ENCODE peak calls at places on chromosome 17, in five cellular contexts. One of them, this sample, is unnamed.

GRCh38 chr17:17008998-17009397 is 33.3 kb upstream of the MPRIP start:
- DNase-seq in activated CD4-positive, CD25-positive, alpha-beta regulatory T cell: no peak
- DNase-seq in GM06990: no peak
- DNase-seq in AG04450: no peak
- DNase-seq in activated naive CD4-positive, alpha-beta T cell treated with Interleukin-2 at 50 U/mL for 16 hours: no peak
- DNase-seq in this sample: no peak

GRCh38 chr17:36070427-36070826 is 6.4 kb downstream of the CCL18 start:
- DNase-seq in activated CD4-positive, CD25-positive, alpha-beta regulatory T cell: no peak
- DNase-seq in GM06990: no peak
- DNase-seq in AG04450: no peak
- DNase-seq in activated naive CD4-positive, alpha-beta T cell treated with Interleukin-2 at 50 U/mL for 16 hours: no peak
- DNase-seq in this sample: no peak

GRCh38 chr17:39191750-39192510 is 5.5 kb downstream of the CACNB1 start:
- DNase-seq in activated CD4-positive, CD25-positive, alpha-beta regulatory T cell: no peak
- DNase-seq in GM06990: no peak
- DNase-seq in AG04450: no peak
- DNase-seq in activated naive CD4-positive, alpha-beta T cell treated with Interleukin-2 at 50 U/mL for 16 hours: no peak
- DNase-seq in this sample: no peak

GRCh38 chr17:66302761-66303626 is 581 bp downstream of the PRKCA start:
- DNase-seq in activated CD4-positive, CD25-positive, alpha-beta regulatory T cell: no peak
- DNase-seq in GM06990: peak
- DNase-seq in AG04450: no peak
- DNase-seq in activated naive CD4-positive, alpha-beta T cell treated with Interleukin-2 at 50 U/mL for 16 hours: peak
- DNase-seq in this sample: peak

GRCh38 chr17:64459284-64459747 is 10.4 kb downstream of the MILR1 start:
- DNase-seq in activated CD4-positive, CD25-positive, alpha-beta regulatory T cell: no peak
- DNase-seq in GM06990: no peak
- DNase-seq in AG04450: no peak
- DNase-seq in activated naive CD4-positive, alpha-beta T cell treated with Interleukin-2 at 50 U/mL for 16 hours: no peak
- DNase-seq in this sample: no peak

GRCh38 chr17:49515196-49515770 is 20.2 kb downstream of the NGFR start:
- DNase-seq in activated CD4-positive, CD25-positive, alpha-beta regulatory T cell: no peak
- DNase-seq in GM06990: peak
- DNase-seq in AG04450: peak
- DNase-seq in activated naive CD4-positive, alpha-beta T cell treated with Interleukin-2 at 50 U/mL for 16 hours: no peak
- DNase-seq in this sample: peak

GRCh38 chr17:28372203-28372944 is 880 bp downstream of the SARM1 start:
- DNase-seq in activated CD4-positive, CD25-positive, alpha-beta regulatory T cell: no peak
- DNase-seq in GM06990: peak
- DNase-seq in AG04450: no peak
- DNase-seq in activated naive CD4-positive, alpha-beta T cell treated with Interleukin-2 at 50 U/mL for 16 hours: peak
- DNase-seq in this sample: peak

GRCh38 chr17:74245145-74245817 is 28.8 kb upstream of the DNAI2 start:
- DNase-seq in activated CD4-positive, CD25-positive, alpha-beta regulatory T cell: no peak
- DNase-seq in GM06990: no peak
- DNase-seq in AG04450: no peak
- DNase-seq in activated naive CD4-positive, alpha-beta T cell treated with Interleukin-2 at 50 U/mL for 16 hours: no peak
- DNase-seq in this sample: peak

GRCh38 chr17:6610011-6610410 is 30.5 kb downstream of the KIAA0753 start:
- DNase-seq in activated CD4-positive, CD25-positive, alpha-beta regulatory T cell: no peak
- DNase-seq in GM06990: no peak
- DNase-seq in AG04450: no peak
- DNase-seq in activated naive CD4-positive, alpha-beta T cell treated with Interleukin-2 at 50 U/mL for 16 hours: no peak
- DNase-seq in this sample: no peak

GRCh38 chr17:69884361-69884760 is 190.7 kb upstream of the KCNJ16 start:
- DNase-seq in activated CD4-positive, CD25-positive, alpha-beta regulatory T cell: no peak
- DNase-seq in GM06990: no peak
- DNase-seq in AG04450: no peak
- DNase-seq in activated naive CD4-positive, alpha-beta T cell treated with Interleukin-2 at 50 U/mL for 16 hours: no peak
- DNase-seq in this sample: no peak

GRCh38 chr17:75060434-75061054 is 13.5 kb downstream of the KCTD2 start:
- DNase-seq in activated CD4-positive, CD25-positive, alpha-beta regulatory T cell: no peak
- DNase-seq in GM06990: no peak
- DNase-seq in AG04450: no peak
- DNase-seq in activated naive CD4-positive, alpha-beta T cell treated with Interleukin-2 at 50 U/mL for 16 hours: no peak
- DNase-seq in this sample: no peak

GRCh38 chr17:21252875-21253645 is at the start of gene NATD1:
- DNase-seq in activated CD4-positive, CD25-positive, alpha-beta regulatory T cell: peak
- DNase-seq in GM06990: peak
- DNase-seq in AG04450: peak
- DNase-seq in activated naive CD4-positive, alpha-beta T cell treated with Interleukin-2 at 50 U/mL for 16 hours: peak
- DNase-seq in this sample: peak

GRCh38 chr17:74738051-74738996 is 1.3 kb downstream of the RAB37 start:
- DNase-seq in activated CD4-positive, CD25-positive, alpha-beta regulatory T cell: peak
- DNase-seq in GM06990: peak
- DNase-seq in AG04450: no peak
- DNase-seq in activated naive CD4-positive, alpha-beta T cell treated with Interleukin-2 at 50 U/mL for 16 hours: peak
- DNase-seq in this sample: no peak

GRCh38 chr17:31448467-31449077 is 57.1 kb downstream of the RAB11FIP4 start:
- DNase-seq in activated CD4-positive, CD25-positive, alpha-beta regulatory T cell: no peak
- DNase-seq in GM06990: no peak
- DNase-seq in AG04450: peak
- DNase-seq in activated naive CD4-positive, alpha-beta T cell treated with Interleukin-2 at 50 U/mL for 16 hours: no peak
- DNase-seq in this sample: no peak

GRCh38 chr17:9002610-9003354 is 18.5 kb upstream of the NTN1 start:
- DNase-seq in activated CD4-positive, CD25-positive, alpha-beta regulatory T cell: no peak
- DNase-seq in GM06990: no peak
- DNase-seq in AG04450: no peak
- DNase-seq in activated naive CD4-positive, alpha-beta T cell treated with Interleukin-2 at 50 U/mL for 16 hours: peak
- DNase-seq in this sample: peak

GRCh38 chr17:27657620-27658019 is 26.6 kb downstream of the LGALS9 start:
- DNase-seq in activated CD4-positive, CD25-positive, alpha-beta regulatory T cell: no peak
- DNase-seq in GM06990: no peak
- DNase-seq in AG04450: no peak
- DNase-seq in activated naive CD4-positive, alpha-beta T cell treated with Interleukin-2 at 50 U/mL for 16 hours: no peak
- DNase-seq in this sample: peak

GRCh38 chr17:5592382-5592781 is 8.1 kb upstream of the NLRP1 start:
- DNase-seq in activated CD4-positive, CD25-positive, alpha-beta regulatory T cell: no peak
- DNase-seq in GM06990: no peak
- DNase-seq in AG04450: peak
- DNase-seq in activated naive CD4-positive, alpha-beta T cell treated with Interleukin-2 at 50 U/mL for 16 hours: no peak
- DNase-seq in this sample: no peak

GRCh38 chr17:57899391-57899790 is 49.5 kb upstream of the MRPS23 start:
- DNase-seq in activated CD4-positive, CD25-positive, alpha-beta regulatory T cell: no peak
- DNase-seq in GM06990: no peak
- DNase-seq in AG04450: no peak
- DNase-seq in activated naive CD4-positive, alpha-beta T cell treated with Interleukin-2 at 50 U/mL for 16 hours: no peak
- DNase-seq in this sample: no peak

GRCh38 chr17:46002973-46003316 is 3.9 kb downstream of the STH start:
- DNase-seq in activated CD4-positive, CD25-positive, alpha-beta regulatory T cell: no peak
- DNase-seq in GM06990: no peak
- DNase-seq in AG04450: no peak
- DNase-seq in activated naive CD4-positive, alpha-beta T cell treated with Interleukin-2 at 50 U/mL for 16 hours: no peak
- DNase-seq in this sample: no peak

GRCh38 chr17:32310927-32311568 is 30.9 kb downstream of the C17orf75 start:
- DNase-seq in activated CD4-positive, CD25-positive, alpha-beta regulatory T cell: no peak
- DNase-seq in GM06990: no peak
- DNase-seq in AG04450: no peak
- DNase-seq in activated naive CD4-positive, alpha-beta T cell treated with Interleukin-2 at 50 U/mL for 16 hours: no peak
- DNase-seq in this sample: no peak

GRCh38 chr17:14474591-14474990 is 173.7 kb downstream of the HS3ST3B1 start:
- DNase-seq in activated CD4-positive, CD25-positive, alpha-beta regulatory T cell: no peak
- DNase-seq in GM06990: no peak
- DNase-seq in AG04450: no peak
- DNase-seq in activated naive CD4-positive, alpha-beta T cell treated with Interleukin-2 at 50 U/mL for 16 hours: no peak
- DNase-seq in this sample: no peak

GRCh38 chr17:82338858-82339633 is 5.5 kb upstream of the SECTM1 start:
- DNase-seq in activated CD4-positive, CD25-positive, alpha-beta regulatory T cell: no peak
- DNase-seq in GM06990: no peak
- DNase-seq in AG04450: peak
- DNase-seq in activated naive CD4-positive, alpha-beta T cell treated with Interleukin-2 at 50 U/mL for 16 hours: no peak
- DNase-seq in this sample: peak

GRCh38 chr17:9470171-9470570 is 105.4 kb downstream of the STX8 start:
- DNase-seq in activated CD4-positive, CD25-positive, alpha-beta regulatory T cell: no peak
- DNase-seq in GM06990: peak
- DNase-seq in AG04450: no peak
- DNase-seq in activated naive CD4-positive, alpha-beta T cell treated with Interleukin-2 at 50 U/mL for 16 hours: no peak
- DNase-seq in this sample: no peak

GRCh38 chr17:82424001-82424862 is 5.8 kb upstream of the OGFOD3 start:
- DNase-seq in activated CD4-positive, CD25-positive, alpha-beta regulatory T cell: no peak
- DNase-seq in GM06990: no peak
- DNase-seq in AG04450: no peak
- DNase-seq in activated naive CD4-positive, alpha-beta T cell treated with Interleukin-2 at 50 U/mL for 16 hours: peak
- DNase-seq in this sample: peak

GRCh38 chr17:61400786-61401279 is 1.2 kb downstream of the TBX2 start:
- DNase-seq in activated CD4-positive, CD25-positive, alpha-beta regulatory T cell: no peak
- DNase-seq in GM06990: no peak
- DNase-seq in AG04450: no peak
- DNase-seq in activated naive CD4-positive, alpha-beta T cell treated with Interleukin-2 at 50 U/mL for 16 hours: no peak
- DNase-seq in this sample: no peak

GRCh38 chr17:19301274-19301946 is 61.1 kb downstream of the B9D1 start:
- DNase-seq in activated CD4-positive, CD25-positive, alpha-beta regulatory T cell: no peak
- DNase-seq in GM06990: no peak
- DNase-seq in AG04450: no peak
- DNase-seq in activated naive CD4-positive, alpha-beta T cell treated with Interleukin-2 at 50 U/mL for 16 hours: no peak
- DNase-seq in this sample: no peak

GRCh38 chr17:49990921-49991320 is 4.1 kb downstream of the DLX3 start:
- DNase-seq in activated CD4-positive, CD25-positive, alpha-beta regulatory T cell: no peak
- DNase-seq in GM06990: no peak
- DNase-seq in AG04450: no peak
- DNase-seq in activated naive CD4-positive, alpha-beta T cell treated with Interleukin-2 at 50 U/mL for 16 hours: no peak
- DNase-seq in this sample: no peak

GRCh38 chr17:38716368-38717005 is 11.4 kb downstream of the MLLT6 start:
- DNase-seq in activated CD4-positive, CD25-positive, alpha-beta regulatory T cell: no peak
- DNase-seq in GM06990: no peak
- DNase-seq in AG04450: no peak
- DNase-seq in activated naive CD4-positive, alpha-beta T cell treated with Interleukin-2 at 50 U/mL for 16 hours: no peak
- DNase-seq in this sample: no peak

GRCh38 chr17:29614345-29615047 is 8.2 kb downstream of the CORO6 start:
- DNase-seq in activated CD4-positive, CD25-positive, alpha-beta regulatory T cell: no peak
- DNase-seq in GM06990: no peak
- DNase-seq in AG04450: no peak
- DNase-seq in activated naive CD4-positive, alpha-beta T cell treated with Interleukin-2 at 50 U/mL for 16 hours: no peak
- DNase-seq in this sample: no peak

GRCh38 chr17:18225121-18225561 is 294 bp upstream of the LLGL1 start:
- DNase-seq in activated CD4-positive, CD25-positive, alpha-beta regulatory T cell: peak
- DNase-seq in GM06990: peak
- DNase-seq in AG04450: peak
- DNase-seq in activated naive CD4-positive, alpha-beta T cell treated with Interleukin-2 at 50 U/mL for 16 hours: peak
- DNase-seq in this sample: peak

GRCh38 chr17:28841901-28842281 is 699 bp downstream of the FAM222B start:
- DNase-seq in activated CD4-positive, CD25-positive, alpha-beta regulatory T cell: no peak
- DNase-seq in GM06990: no peak
- DNase-seq in AG04450: no peak
- DNase-seq in activated naive CD4-positive, alpha-beta T cell treated with Interleukin-2 at 50 U/mL for 16 hours: no peak
- DNase-seq in this sample: peak

GRCh38 chr17:28750178-28751047 is 6.6 kb downstream of the TRAF4 start:
- DNase-seq in activated CD4-positive, CD25-positive, alpha-beta regulatory T cell: peak
- DNase-seq in GM06990: peak
- DNase-seq in AG04450: peak
- DNase-seq in activated naive CD4-positive, alpha-beta T cell treated with Interleukin-2 at 50 U/mL for 16 hours: peak
- DNase-seq in this sample: peak

GRCh38 chr17:42512246-42512645 is 23.8 kb upstream of the NAGLU start:
- DNase-seq in activated CD4-positive, CD25-positive, alpha-beta regulatory T cell: no peak
- DNase-seq in GM06990: no peak
- DNase-seq in AG04450: no peak
- DNase-seq in activated naive CD4-positive, alpha-beta T cell treated with Interleukin-2 at 50 U/mL for 16 hours: no peak
- DNase-seq in this sample: no peak

GRCh38 chr17:39810939-39811728 is 53.0 kb downstream of the IKZF3 start:
- DNase-seq in activated CD4-positive, CD25-positive, alpha-beta regulatory T cell: no peak
- DNase-seq in GM06990: no peak
- DNase-seq in AG04450: no peak
- DNase-seq in activated naive CD4-positive, alpha-beta T cell treated with Interleukin-2 at 50 U/mL for 16 hours: no peak
- DNase-seq in this sample: no peak

GRCh38 chr17:32960815-32961214 is 30.8 kb upstream of the SPACA3 start:
- DNase-seq in activated CD4-positive, CD25-positive, alpha-beta regulatory T cell: no peak
- DNase-seq in GM06990: no peak
- DNase-seq in AG04450: no peak
- DNase-seq in activated naive CD4-positive, alpha-beta T cell treated with Interleukin-2 at 50 U/mL for 16 hours: no peak
- DNase-seq in this sample: no peak

GRCh38 chr17:80036715-80037477 is 454 bp downstream of the CCDC40 start:
- DNase-seq in activated CD4-positive, CD25-positive, alpha-beta regulatory T cell: no peak
- DNase-seq in GM06990: no peak
- DNase-seq in AG04450: no peak
- DNase-seq in activated naive CD4-positive, alpha-beta T cell treated with Interleukin-2 at 50 U/mL for 16 hours: peak
- DNase-seq in this sample: peak

GRCh38 chr17:2928294-2928890 is 132.2 kb downstream of the RAP1GAP2 start:
- DNase-seq in activated CD4-positive, CD25-positive, alpha-beta regulatory T cell: no peak
- DNase-seq in GM06990: no peak
- DNase-seq in AG04450: no peak
- DNase-seq in activated naive CD4-positive, alpha-beta T cell treated with Interleukin-2 at 50 U/mL for 16 hours: no peak
- DNase-seq in this sample: no peak